ENCODE peak calls at places on chromosomes 16 and 17, in seven cellular contexts. Q is right lobe of liver, G is ascending aorta, P is HFF-Myc, Y is transverse colon, F is endodermal cell, T is body of pancreas. E is an unnamed sample.

GRCh38 chr16:35195173-35195863 is 1735.9 kb downstream of the TP53TG3F start:
- DNase-seq in Q (no peak), G (no peak), P (no peak), Y (no peak), F (no peak), T (no peak), E (no peak)

GRCh38 chr17:50979524-50979927 is 113.4 kb upstream of the TOB1 start:
- DNase-seq in Q (no peak), G (no peak), P (no peak), Y (no peak), F (no peak), T (no peak), E (no peak)

GRCh38 chr16:1309888-1310831 is 724 bp downstream of the UBE2I start:
- DNase-seq in Q (no peak), G (peak), P (no peak), Y (peak), F (no peak), T (peak), E (peak)

GRCh38 chr16:47774661-47775060 is 313.5 kb downstream of the PHKB start:
- DNase-seq in Q (no peak), G (no peak), P (no peak), Y (peak), F (peak), T (no peak), E (peak)

GRCh38 chr17:29146369-29146972 is 33.7 kb downstream of the MYO18A start:
- DNase-seq in Q (no peak), G (no peak), P (no peak), Y (no peak), F (no peak), T (no peak), E (no peak)

GRCh38 chr16:20647736-20648135 is 49.7 kb downstream of the ACSM1 start:
- DNase-seq in Q (no peak), G (no peak), P (no peak), Y (no peak), F (no peak), T (no peak), E (no peak)

GRCh38 chr17:17146791-17147406 is 59.2 kb downstream of the PLD6 start:
- DNase-seq in Q (no peak), G (no peak), P (no peak), Y (peak), F (peak), T (no peak), E (peak)

GRCh38 chr17:2282297-2282873 is 21.2 kb downstream of the SMG6 start:
- DNase-seq in Q (no peak), G (peak), P (peak), Y (no peak), F (peak), T (no peak), E (peak)

GRCh38 chr16:28097500-28097899 is 34.0 kb upstream of the GSG1L start:
- DNase-seq in Q (no peak), G (no peak), P (no peak), Y (no peak), F (no peak), T (no peak), E (no peak)

GRCh38 chr17:44084131-44084538 is 13.6 kb downstream of the G6PC3 start:
- DNase-seq in Q (no peak), G (no peak), P (no peak), Y (no peak), F (peak), T (no peak), E (no peak)

GRCh38 chr17:40158438-40158837 is 18.1 kb downstream of the CASC3 start:
- DNase-seq in Q (no peak), G (no peak), P (no peak), Y (no peak), F (no peak), T (no peak), E (peak)

GRCh38 chr16:26697826-26698225 is 368.9 kb upstream of the C16orf82 start:
- DNase-seq in Q (no peak), G (no peak), P (no peak), Y (no peak), F (no peak), T (no peak), E (no peak)

GRCh38 chr16:21281698-21282389 is 3.8 kb upstream of the CRYM start:
- DNase-seq in Q (no peak), G (peak), P (no peak), Y (no peak), F (peak), T (no peak), E (no peak)

GRCh38 chr17:15180121-15180561 is 85.0 kb downstream of the PMP22 start:
- DNase-seq in Q (no peak), G (no peak), P (no peak), Y (no peak), F (peak), T (no peak), E (no peak)

GRCh38 chr16:56424404-56424765 is 960 bp downstream of the AMFR start:
- DNase-seq in Q (no peak), G (no peak), P (no peak), Y (no peak), F (no peak), T (no peak), E (peak)

GRCh38 chr17:71986886-71987285 is 133.9 kb upstream of the SOX9 start:
- DNase-seq in Q (no peak), G (no peak), P (no peak), Y (no peak), F (no peak), T (no peak), E (no peak)

GRCh38 chr16:87550510-87550961 is 51.8 kb upstream of the JPH3 start:
- DNase-seq in Q (peak), G (no peak), P (no peak), Y (peak), F (peak), T (peak), E (no peak)

GRCh38 chr17:36001862-36002603 is 680 bp upstream of the CCL15 start:
- DNase-seq in Q (peak), G (peak), P (no peak), Y (peak), F (no peak), T (peak), E (no peak)

GRCh38 chr17:10234033-10234432 is 35.6 kb upstream of the GAS7 start:
- DNase-seq in Q (no peak), G (no peak), P (no peak), Y (no peak), F (no peak), T (no peak), E (no peak)

GRCh38 chr17:14308965-14309879 is 8.3 kb downstream of the HS3ST3B1 start:
- DNase-seq in Q (peak), G (peak), P (no peak), Y (peak), F (peak), T (peak), E (peak)

GRCh38 chr17:7184091-7184488 is 4.9 kb upstream of the ASGR1 start:
- DNase-seq in Q (peak), G (no peak), P (no peak), Y (peak), F (peak), T (peak), E (no peak)

GRCh38 chr17:16217002-16217635 is at the start of gene PIGL:
- DNase-seq in Q (peak), G (peak), P (peak), Y (peak), F (peak), T (peak), E (peak)

GRCh38 chr17:56011406-56012131 is 141.7 kb upstream of the ANKFN1 start:
- DNase-seq in Q (no peak), G (no peak), P (no peak), Y (no peak), F (no peak), T (no peak), E (no peak)

GRCh38 chr16:12252616-12253015 is 276.1 kb downstream of the SNX29 start:
- DNase-seq in Q (no peak), G (no peak), P (no peak), Y (no peak), F (no peak), T (no peak), E (no peak)

GRCh38 chr16:74641969-74642368 is 24.7 kb downstream of the RFWD3 start:
- DNase-seq in Q (no peak), G (no peak), P (no peak), Y (no peak), F (no peak), T (no peak), E (no peak)

GRCh38 chr17:38918129-38918913 is 7.1 kb upstream of the LASP1NB start:
- DNase-seq in Q (no peak), G (peak), P (no peak), Y (no peak), F (peak), T (no peak), E (no peak)

GRCh38 chr16:28292731-28293588 is 635 bp downstream of the SBK1 start:
- DNase-seq in Q (no peak), G (no peak), P (no peak), Y (peak), F (peak), T (peak), E (no peak)

GRCh38 chr16:50475170-50475569 is 73.0 kb upstream of the NKD1 start:
- DNase-seq in Q (no peak), G (no peak), P (no peak), Y (no peak), F (no peak), T (no peak), E (no peak)

GRCh38 chr17:43578699-43579569 is 32.8 kb upstream of the ETV4 start:
- DNase-seq in Q (no peak), G (no peak), P (no peak), Y (no peak), F (peak), T (no peak), E (peak)

GRCh38 chr16:48194828-48195566 is 39.2 kb upstream of the ABCC12 start:
- DNase-seq in Q (no peak), G (no peak), P (no peak), Y (no peak), F (no peak), T (peak), E (peak)

DNA sequence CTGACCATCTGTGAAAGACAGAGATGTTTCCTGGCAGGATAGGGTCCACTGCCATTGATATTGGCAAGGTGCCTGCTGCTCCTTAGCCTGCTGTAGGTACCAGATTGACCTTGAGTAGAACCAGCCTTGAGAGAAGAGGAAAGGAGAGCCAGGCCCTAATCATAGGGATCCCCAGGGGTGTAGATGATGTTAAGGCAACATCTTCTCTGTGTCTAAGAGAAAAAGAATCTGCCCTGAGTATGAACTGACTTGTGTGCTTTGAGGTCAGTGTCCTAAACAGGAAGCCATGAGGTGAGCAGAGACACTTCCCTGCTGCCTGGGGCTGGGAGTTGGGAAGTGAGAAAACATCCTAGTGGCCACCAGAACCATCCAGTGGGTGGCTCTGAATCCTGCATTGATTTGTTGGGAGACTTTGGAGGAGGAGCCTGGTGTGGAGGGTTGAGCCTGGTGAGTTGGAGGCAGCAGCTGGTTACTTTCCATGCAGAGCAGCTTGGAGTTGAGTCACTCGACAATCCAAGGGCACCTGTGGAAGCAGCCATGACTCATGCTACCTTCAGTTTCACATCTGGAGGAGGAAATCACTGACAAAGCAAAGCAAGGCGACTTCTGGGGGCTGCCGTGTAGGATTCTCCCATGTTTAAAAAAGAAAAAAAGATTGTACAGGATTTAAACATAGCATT is 47.8 kb downstream of the BMERB1 start:
- DNase-seq in Q (peak), G (peak), P (peak), Y (peak), F (peak), T (peak), E (peak)
- TF ChIP-seq CTCF in Q (no peak), G (no peak), P (no peak), Y (no peak), F (peak), T (peak), E (peak)

GRCh38 chr17:58339775-58340622 is 11.4 kb upstream of the TSPOAP1 start:
- DNase-seq in Q (no peak), G (no peak), P (no peak), Y (no peak), F (no peak), T (no peak), E (no peak)
- H3K4me3 ChIP-seq in Q (peak), G (no peak), P (peak), Y (no peak), F (no peak), T (no peak), E (no peak)

GRCh38 chr16:68117884-68118283 is 32.7 kb downstream of the NFATC3 start:
- DNase-seq in Q (no peak), G (no peak), P (no peak), Y (no peak), F (no peak), T (no peak), E (no peak)
- TF ChIP-seq CTCF in Q (no peak), G (no peak), P (no peak), Y (no peak), F (no peak), T (no peak), E (no peak)

GRCh38 chr17:77299256-77300015 is 158.7 kb downstream of the SEC14L1 start:
- DNase-seq in Q (no peak), G (no peak), P (no peak), Y (no peak), F (no peak), T (no peak), E (no peak)
- H3K4me3 ChIP-seq in Q (no peak), G (no peak), P (no peak), Y (no peak), F (no peak), T (no peak), E (no peak)

GRCh38 chr16:70160388-70160787 is 13.2 kb upstream of the CLEC18C start:
- DNase-seq in Q (no peak), G (no peak), P (no peak), Y (no peak), F (no peak), T (no peak), E (no peak)

GRCh38 chr16:70159355-70160348 is 13.9 kb upstream of the CLEC18C start:
- DNase-seq in Q (no peak), G (no peak), P (no peak), Y (no peak), F (no peak), T (no peak), E (peak)

GRCh38 chr16:70157105-70157476 is 16.5 kb upstream of the CLEC18C start:
- DNase-seq in Q (no peak), G (no peak), P (no peak), Y (no peak), F (no peak), T (no peak), E (no peak)

GRCh38 chr16:70157477-70158260 is 15.9 kb upstream of the CLEC18C start:
- DNase-seq in Q (no peak), G (no peak), P (no peak), Y (no peak), F (no peak), T (no peak), E (no peak)

GRCh38 chr16:70158261-70158939 is 15.2 kb upstream of the CLEC18C start:
- DNase-seq in Q (no peak), G (no peak), P (no peak), Y (no peak), F (peak), T (no peak), E (no peak)
- TF ChIP-seq CTCF in Q (no peak), G (no peak), P (no peak), Y (no peak), F (peak), T (no peak), E (no peak)

DNA sequence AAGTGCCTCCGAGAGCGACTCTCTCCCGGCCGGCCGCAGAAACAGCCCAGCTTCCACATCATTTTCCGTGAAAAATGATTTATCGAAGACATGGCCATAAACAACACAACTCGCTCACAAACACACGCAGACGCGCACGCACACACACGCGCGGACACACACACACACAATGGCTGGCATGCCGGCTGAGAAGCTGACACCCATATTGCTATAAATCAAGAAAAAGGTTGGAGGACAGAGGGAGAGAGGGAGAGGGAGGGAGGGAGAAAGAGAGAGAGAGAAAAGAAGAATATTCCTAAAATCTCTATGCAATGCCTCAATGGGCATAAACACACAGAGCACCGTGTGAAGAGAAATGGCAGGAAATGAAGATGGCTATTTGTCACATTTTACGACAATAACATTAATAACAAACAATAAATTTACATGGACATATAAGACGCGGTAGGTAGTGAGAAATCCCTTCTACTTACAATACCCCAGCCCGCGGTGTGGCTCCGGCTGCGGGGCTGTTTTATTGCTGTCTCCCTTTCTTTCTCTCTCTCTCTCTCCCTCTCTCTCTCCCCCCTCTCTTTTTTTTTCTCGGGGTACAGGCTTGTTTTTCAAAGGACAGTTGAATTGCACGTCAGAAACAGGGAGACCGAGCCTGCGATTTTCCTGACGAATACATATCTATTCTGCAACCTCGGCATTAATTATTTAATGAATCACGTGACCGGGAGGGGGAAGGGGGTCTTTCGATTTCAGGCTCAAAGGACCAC is 9.5 kb downstream of the HOXB4 start:
- DNase-seq in Q (no peak), G (no peak), P (no peak), Y (no peak), F (no peak), T (no peak), E (no peak)
- H3K4me3 ChIP-seq in Q (no peak), G (peak), P (no peak), Y (peak), F (peak), T (no peak), E (peak)